ENCODE peak calls at places on chromosomes 11 and 22, in eight cellular contexts. U is HFF-Myc; C is left ventricle myocardium superior; F is left ventricle myocardium inferior; N is NCI-H1436 treated with DMSO at 0.1 percent for 48 hours; I is activated T-cell treated with anti-CD3 and anti-CD28 coated beads, Interleukin-2, amount 50 U/mL, for 72 hours; A is activated CD4-positive, alpha-beta T cell treated with anti-CD3 and anti-CD28 coated beads, Interleukin-2, amount 10 ng/mL, durations not matched to agents 7 days and 5 days; L is activated CD8-positive, alpha-beta T cell treated with anti-CD3 and anti-CD28 coated beads for 36 hours. M is an unnamed sample.

GRCh38 chr11:23948831-23949230 is 548.0 kb upstream of the LUZP2 start:
- DNase-seq in C (no peak), I (no peak), F (no peak), N (no peak), L (no peak), A (no peak), U (no peak), M (no peak)

GRCh38 chr22:50737728-50738648 is at the start of gene ACR:
- DNase-seq in U (no peak), L (no peak), C (no peak), I (no peak), F (no peak), A (peak), N (no peak), M (no peak)

GRCh38 chr22:47190957-47191323 is 428.5 kb downstream of the TBC1D22A start:
- DNase-seq in F (no peak), I (no peak), U (no peak), L (no peak), C (no peak), N (no peak), A (no peak), M (no peak)

GRCh38 chr11:19101803-19102520 is 15.0 kb upstream of the ZDHHC13 start:
- DNase-seq in U (no peak), N (no peak), I (no peak), A (no peak), C (no peak), L (no peak), F (no peak), M (no peak)

GRCh38 chr11:34891611-34892010 is 24.6 kb downstream of the APIP start:
- DNase-seq in I (no peak), L (no peak), N (no peak), U (no peak), A (no peak), C (no peak), F (no peak), M (no peak)

GRCh38 chr11:123253223-123253622 is 58.2 kb upstream of the CLMP start:
- DNase-seq in I (no peak), F (no peak), A (no peak), U (no peak), C (no peak), L (no peak), N (no peak), M (no peak)

GRCh38 chr11:86676010-86676409 is 3.6 kb upstream of the ME3 start:
- DNase-seq in I (no peak), N (no peak), A (no peak), U (no peak), F (no peak), L (no peak), C (no peak), M (no peak)

GRCh38 chr22:50340157-50340879 is 2.8 kb upstream of the PPP6R2 start:
- DNase-seq in L (peak), C (no peak), A (no peak), N (no peak), I (no peak), U (no peak), F (no peak), M (no peak)

GRCh38 chr11:116981216-116981887 is 116.9 kb downstream of the SIK3 start:
- DNase-seq in L (no peak), I (no peak), U (no peak), C (no peak), N (no peak), A (no peak), F (no peak), M (no peak)

GRCh38 chr11:66629356-66629755 is 9.1 kb upstream of the RBM4 start:
- DNase-seq in C (no peak), L (no peak), U (no peak), I (no peak), N (no peak), F (no peak), A (no peak), M (no peak)

GRCh38 chr11:12517306-12517705 is 139.9 kb downstream of the PARVA start:
- DNase-seq in L (no peak), U (no peak), I (no peak), A (no peak), F (no peak), N (no peak), C (no peak), M (no peak)

GRCh38 chr22:38715852-38716251 is 10.1 kb downstream of the GTPBP1 start:
- DNase-seq in N (no peak), C (no peak), U (no peak), I (no peak), A (no peak), L (no peak), F (no peak), M (no peak)

GRCh38 chr11:72599325-72600117 is 74.7 kb downstream of the PDE2A start:
- DNase-seq in A (no peak), I (no peak), C (no peak), F (no peak), N (no peak), L (no peak), U (no peak), M (no peak)

GRCh38 chr11:94132152-94132558 is 3.5 kb downstream of the PANX1 start:
- DNase-seq in F (no peak), A (no peak), L (no peak), C (no peak), U (peak), N (no peak), I (no peak), M (no peak)

GRCh38 chr22:38180841-38181452 is 683 bp downstream of the PLA2G6 start:
- DNase-seq in N (no peak), L (peak), A (peak), I (peak), U (no peak), F (peak), C (no peak), M (no peak)

GRCh38 chr11:78659326-78660319 is 85.0 kb upstream of the NARS2 start:
- DNase-seq in L (no peak), A (no peak), F (no peak), C (no peak), N (no peak), U (no peak), I (no peak), M (no peak)

GRCh38 chr22:45271667-45272188 is 13.0 kb upstream of the UPK3A start:
- DNase-seq in A (no peak), U (no peak), C (peak), L (no peak), F (peak), N (no peak), I (no peak), M (no peak)

GRCh38 chr11:63911440-63911839 is 5.5 kb downstream of the RCOR2 start:
- DNase-seq in C (peak), F (no peak), L (no peak), N (no peak), A (no peak), U (no peak), I (no peak), M (no peak)

GRCh38 chr11:127994736-127995135 is 592.6 kb downstream of the ETS1 start:
- DNase-seq in U (no peak), I (no peak), L (no peak), A (no peak), N (no peak), C (no peak), F (no peak), M (no peak)

GRCh38 chr22:39503590-39503989 is 1.5 kb downstream of the MIEF1 start:
- DNase-seq in A (no peak), C (no peak), F (no peak), U (no peak), N (no peak), L (no peak), I (no peak), M (no peak)

GRCh38 chr11:47131136-47131535 is 45.5 kb downstream of the ARFGAP2 start:
- DNase-seq in F (no peak), C (no peak), L (no peak), A (no peak), U (no peak), N (no peak), I (no peak), M (no peak)

GRCh38 chr22:22069450-22070370 is 87.1 kb upstream of the TOP3B start:
- DNase-seq in N (no peak), I (no peak), F (no peak), L (no peak), U (no peak), C (no peak), A (no peak), M (no peak)

GRCh38 chr11:8015753-8016239 is 28.7 kb downstream of the EIF3F start:
- DNase-seq in I (no peak), L (no peak), C (no peak), F (no peak), U (no peak), A (no peak), N (no peak), M (no peak)

M was measured in HS-27A.